ENCODE peak calls at places on chromosomes 3 and 15, in five cellular contexts. M, E, L, G and D are unnamed samples. For H3K9me3, the result is how much of the 10 kb centered on the place peaks cover.

GRCh38 chr15:63018639-63019038 is 23.9 kb upstream of the TPM1 start:
- DNase-seq in L (no peak), E (no peak), G (no peak), M (no peak), D (no peak)

GRCh38 chr15:65916664-65917406 is 47.5 kb downstream of the RAB11A start:
- DNase-seq in E (peak), M (peak), L (peak), G (no peak), D (peak)

GRCh38 chr3:63064216-63064755 is 189.1 kb upstream of the CADPS start:
- DNase-seq in L (no peak), E (no peak), M (no peak), G (no peak), D (no peak)

GRCh38 chr3:192795021-192795420 is 67.7 kb upstream of the FGF12 start:
- DNase-seq in E (no peak), L (no peak), M (no peak), G (no peak), D (no peak)

GRCh38 chr15:71295242-71296031 is 180.2 kb downstream of the THSD4 start:
- DNase-seq in M (no peak), L (no peak), G (no peak), E (peak), D (no peak)

GRCh38 chr3:194101592-194102432 is 34.1 kb upstream of the HES1 start:
- DNase-seq in E (no peak), L (no peak), M (peak), G (no peak), D (no peak)

GRCh38 chr3:5071061-5071460 is 51.0 kb upstream of the ARL8B start:
- DNase-seq in G (no peak), M (no peak), E (no peak), L (no peak), D (no peak)

GRCh38 chr3:128746881-128747280 is 20.9 kb downstream of the RAB7A start:
- DNase-seq in G (no peak), M (peak), L (no peak), E (no peak), D (no peak)

GRCh38 chr3:30586091-30586805 is 20.2 kb upstream of the TGFBR2 start:
- DNase-seq in M (no peak), L (no peak), G (no peak), E (no peak), D (no peak)

GRCh38 chr15:65130941-65131340 is 2.7 kb downstream of the PDCD7 start:
- DNase-seq in M (no peak), G (no peak), L (no peak), E (no peak), D (no peak)

GRCh38 chr3:49279376-49279775 is 2.3 kb upstream of the C3orf62 start:
- DNase-seq in G (no peak), M (no peak), L (no peak), E (no peak), D (no peak)

GRCh38 chr15:86183765-86184491 is 104.3 kb downstream of the AGBL1 start:
- DNase-seq in G (no peak), L (no peak), M (no peak), E (no peak), D (no peak)

GRCh38 chr3:35664460-35664919 is 25.2 kb downstream of the ARPP21 start:
- DNase-seq in E (no peak), G (peak), L (no peak), M (peak), D (peak)

GRCh38 chr3:35639251-35640185 is at the start of gene ARPP21:
- DNase-seq in G (peak), L (no peak), M (no peak), E (no peak), D (peak)

GRCh38 chr15:74873756-74874424 is 725 bp upstream of the SCAMP2 start:
- DNase-seq in G (no peak), E (no peak), L (no peak), M (peak), D (no peak)

GRCh38 chr3:13901935-13902584 is 22.2 kb upstream of the WNT7A start:
- DNase-seq in E (no peak), L (no peak), M (no peak), G (no peak), D (no peak)

GRCh38 chr3:13902648-13903238 is 22.9 kb upstream of the WNT7A start:
- DNase-seq in L (no peak), M (no peak), G (no peak), E (no peak), D (no peak)
- H3K9me3 ChIP-seq in L (under half), M (half or more), G (half or more), E (under half), D (under half)

DNA sequence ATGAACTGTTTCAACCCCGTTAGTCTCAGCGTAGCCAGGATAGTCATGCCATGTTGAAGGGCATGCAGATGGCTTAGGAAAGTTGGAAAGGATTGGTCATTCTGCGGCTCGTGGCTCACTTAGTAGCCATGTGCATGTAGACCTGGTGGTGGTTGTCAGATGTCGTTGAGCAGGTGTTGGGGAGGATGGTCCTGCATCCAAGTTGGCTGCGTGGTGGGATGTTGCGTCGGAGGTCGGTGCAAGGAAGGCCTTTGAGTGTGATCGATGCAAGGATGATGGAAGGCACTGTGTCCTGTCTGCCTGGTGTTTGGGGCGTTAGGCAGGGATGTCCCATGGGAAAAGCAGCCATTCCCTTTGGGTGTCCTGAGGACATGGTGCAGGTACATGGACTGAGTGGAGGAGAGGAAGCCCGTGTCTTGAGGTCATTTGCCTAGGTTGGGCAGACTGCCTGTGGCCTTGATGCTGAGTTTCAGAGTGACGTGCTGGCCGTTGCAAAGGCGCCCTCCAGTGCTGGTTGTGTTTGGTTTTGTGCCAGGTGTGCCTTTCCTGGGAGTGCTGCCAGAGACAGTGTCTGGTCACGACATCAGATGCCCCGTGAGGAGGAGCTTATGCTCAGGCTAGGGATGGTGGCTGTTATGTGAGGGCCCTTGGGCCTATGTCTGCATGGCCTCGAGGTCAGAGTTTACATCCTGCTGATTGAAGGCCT is 103.4 kb downstream of the SNRPN start:
- DNase-seq in L (no peak), E (no peak), G (no peak), M (peak), D (no peak)
- H3K9me3 ChIP-seq in L (under half), E (half or more), G (half or more), M (half or more), D (under half)

GRCh38 chr3:127250032-127250431 is 37.8 kb downstream of the PRR20G start:
- DNase-seq in M (no peak), L (no peak), G (no peak), E (no peak), D (no peak)

GRCh38 chr3:127254730-127255129 is 33.1 kb downstream of the PRR20G start:
- DNase-seq in E (no peak), L (no peak), G (no peak), M (no peak), D (no peak)

GRCh38 chr3:127254001-127254400 is 33.8 kb downstream of the PRR20G start:
- DNase-seq in E (no peak), L (no peak), M (no peak), G (no peak), D (no peak)

GRCh38 chr3:127253491-127253890 is 34.4 kb downstream of the PRR20G start:
- DNase-seq in E (no peak), L (no peak), M (no peak), G (no peak), D (no peak)

DNA sequence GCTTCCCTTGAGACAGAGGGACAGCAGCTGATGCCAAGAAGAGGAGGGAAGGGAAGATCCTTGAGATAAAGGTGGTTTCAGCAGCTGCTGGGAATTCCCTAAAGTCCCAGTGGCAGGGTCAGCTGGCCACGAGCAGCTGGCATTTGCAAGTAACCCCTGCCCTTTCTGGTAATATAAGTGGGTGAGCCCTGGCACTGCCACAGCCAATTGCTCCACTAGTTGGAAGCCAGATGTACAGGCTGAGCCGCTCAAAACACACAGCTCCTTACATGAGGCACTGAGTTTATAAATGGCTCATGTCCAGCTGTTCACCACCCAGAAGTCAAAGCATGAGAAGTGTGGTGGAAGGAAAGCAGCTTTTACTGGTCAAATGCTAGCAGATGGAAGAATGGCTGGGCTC is 35.4 kb downstream of the PRR20G start:
- DNase-seq in E (no peak), L (no peak), M (no peak), G (no peak), D (no peak)
- H3K9me3 ChIP-seq in E (under half), L (under half), M (under half), G (under half), D (under half)

DNA sequence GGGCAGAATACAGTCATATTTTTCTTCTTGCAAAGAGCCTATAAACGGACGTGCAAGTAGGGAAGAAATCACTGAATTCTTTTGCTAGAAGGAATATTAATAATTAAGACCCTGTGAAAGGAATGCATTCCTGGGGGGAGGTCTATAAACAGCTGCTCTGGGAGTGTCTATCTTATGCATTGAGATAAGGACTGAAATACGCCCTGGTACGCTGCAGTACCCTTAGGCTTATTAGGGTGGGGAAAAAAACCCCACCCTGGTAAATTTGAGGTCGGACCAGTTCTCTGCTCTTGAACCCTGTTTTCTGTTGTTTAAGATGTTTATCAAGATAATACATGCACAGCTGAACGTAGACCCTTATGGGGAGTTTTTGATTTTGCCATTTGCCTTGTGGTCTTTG is 100.0 kb upstream of the KBTBD8 start:
- DNase-seq in E (no peak), M (no peak), L (no peak), G (no peak), D (no peak)
- H3K9me3 ChIP-seq in E (under half), M (under half), L (under half), G (under half), D (under half)

DNA sequence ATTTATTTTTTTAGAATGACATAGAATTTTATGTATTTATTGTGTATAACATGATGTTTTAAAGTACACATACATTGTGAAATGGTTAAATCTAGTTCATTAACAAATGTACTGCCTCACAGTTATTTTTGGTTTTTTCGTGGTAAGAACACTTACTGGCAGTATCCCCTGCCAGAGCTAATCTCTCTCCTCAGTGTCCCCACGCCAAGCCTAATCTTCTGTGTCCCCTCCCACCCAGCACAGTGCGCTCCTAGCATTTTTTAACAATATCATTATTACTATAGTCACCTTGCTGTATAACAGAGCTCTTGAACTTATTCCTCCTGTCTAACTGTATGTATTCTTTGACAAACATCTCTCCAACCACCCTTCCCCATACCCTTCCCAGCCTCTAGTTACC is 333.2 kb downstream of the GABRB3 start:
- DNase-seq in L (no peak), G (no peak), E (no peak), M (no peak), D (no peak)
- H3K9me3 ChIP-seq in L (under half), G (half or more), E (under half), M (under half), D (under half)

DNA sequence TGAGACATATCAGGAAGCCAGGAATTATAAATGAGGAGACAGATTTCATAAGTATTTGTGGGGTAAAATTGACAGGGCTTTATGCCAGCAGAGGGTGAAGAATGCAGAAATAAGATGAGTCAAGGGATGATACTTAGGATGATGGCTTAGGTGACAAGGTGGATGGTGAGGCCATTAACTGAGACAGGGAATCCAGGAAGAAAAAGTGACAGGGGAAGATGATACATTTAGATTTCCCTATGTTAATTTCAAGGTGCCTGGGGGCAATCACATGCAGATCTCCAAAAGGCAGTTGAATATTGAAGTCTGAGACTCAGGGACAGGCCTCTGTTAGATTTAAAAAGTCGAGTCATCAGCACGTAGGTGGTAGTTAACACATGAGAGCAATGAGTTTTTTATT is 68.1 kb upstream of the CHL1 start:
- DNase-seq in E (no peak), L (no peak), G (no peak), M (no peak), D (no peak)
- H3K9me3 ChIP-seq in E (under half), L (under half), G (under half), M (under half), D (under half)